ENCODE peak calls at places on chromosomes 7 and 10, in four cellular contexts. K is uterus; F is CD8-positive, alpha-beta T cell; V is coronary artery. R is an unnamed sample.

GRCh38 chr10:86661161-86662025 is 6.9 kb upstream of the LDB3 start:
- DNase-seq in V (peak; percentile 46), F (no peak), K (no peak), R (no peak)

GRCh38 chr10:27474741-27475140 is 29.4 kb upstream of the RAB18 start:
- DNase-seq in K (no peak), F (no peak), V (no peak), R (no peak)

GRCh38 chr7:32158751-32159360 is 88.6 kb upstream of the PDE1C start:
- DNase-seq in F (no peak), K (no peak), V (no peak), R (no peak)

GRCh38 chr10:31896972-31897384 is 31.7 kb downstream of the ARHGAP12 start:
- DNase-seq in K (no peak), V (no peak), F (no peak), R (no peak)

GRCh38 chr7:8442814-8443304 is 9.4 kb downstream of the NXPH1 start:
- DNase-seq in V (no peak), K (no peak), F (no peak), R (no peak)

GRCh38 chr7:30887464-30887872 is 24.2 kb upstream of the AQP1 start:
- DNase-seq in F (no peak), K (no peak), V (no peak), R (no peak)

GRCh38 chr10:105952153-105952552 is 1212.4 kb downstream of the SORCS1 start:
- DNase-seq in V (no peak), F (no peak), K (no peak), R (no peak)

GRCh38 chr7:106895246-106895864 is 30.3 kb downstream of the PIK3CG start:
- DNase-seq in K (no peak), F (no peak), V (no peak), R (peak; percentile 42)

GRCh38 chr10:111179514-111179913 is 102.7 kb downstream of the ADRA2A start:
- DNase-seq in V (no peak), K (no peak), F (no peak), R (no peak)

GRCh38 chr10:110335314-110336064 is 30.8 kb upstream of the SMNDC1 start:
- DNase-seq in K (no peak), F (no peak), V (no peak), R (no peak)

GRCh38 chr10:73871915-73872710 is 2.2 kb downstream of the CAMK2G start:
- DNase-seq in V (no peak), K (no peak), F (no peak), R (no peak)

GRCh38 chr10:110007171-110007700 is 548 bp upstream of the ADD3 start:
- DNase-seq in K (no peak), F (no peak), V (no peak), R (no peak)

GRCh38 chr7:134533288-134533771 is 6.0 kb downstream of the AKR1B10 start:
- DNase-seq in F (no peak), V (peak; percentile 36), K (no peak), R (no peak)

DNA sequence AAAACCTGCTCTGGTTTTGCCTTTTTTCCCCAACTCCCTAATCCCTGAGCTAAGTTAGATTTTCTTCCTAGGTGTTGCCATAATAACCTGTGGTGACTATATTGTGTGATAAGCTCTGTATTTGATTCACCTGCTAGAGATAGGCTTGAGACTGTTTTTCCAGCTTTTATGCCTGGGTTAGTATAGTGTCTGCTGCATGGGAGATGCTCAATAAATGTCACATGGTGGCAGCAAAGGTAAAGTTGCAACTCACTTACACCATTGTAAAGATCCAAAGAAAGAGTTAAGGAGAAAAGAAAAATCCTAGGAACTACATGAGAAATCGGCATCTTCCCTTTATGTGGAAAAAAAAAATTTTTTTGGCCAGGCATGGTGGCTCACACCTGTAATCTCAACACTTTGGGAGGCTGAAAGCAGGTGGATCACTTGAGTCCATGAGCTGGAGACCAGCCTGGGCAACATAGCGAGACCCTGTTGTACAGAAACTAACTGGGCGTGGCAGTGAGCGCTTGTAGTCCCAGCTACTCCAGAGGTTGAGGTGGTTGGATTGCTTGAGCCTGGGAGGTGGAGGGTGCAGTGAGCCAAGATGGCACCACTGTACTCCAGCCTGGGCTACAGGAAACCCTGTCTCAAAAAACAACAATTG is 3.7 kb downstream of the CCNJ start:
- DNase-seq in V (no peak), K (no peak), F (no peak), R (no peak)
- TF ChIP-seq CTCF in V (no peak), K (no peak), F (no peak), R (no peak)

GRCh38 chr7:23422904-23423303 is 47.4 kb downstream of the IGF2BP3 start:
- DNase-seq in K (no peak), V (no peak), F (no peak), R (no peak)

GRCh38 chr7:23418046-23418445 is 52.2 kb downstream of the IGF2BP3 start:
- DNase-seq in K (no peak), F (no peak), V (no peak), R (no peak)

GRCh38 chr7:23419845-23420244 is 50.4 kb downstream of the IGF2BP3 start:
- DNase-seq in V (no peak), F (no peak), K (no peak), R (no peak)

GRCh38 chr7:23419160-23419559 is 51.1 kb downstream of the IGF2BP3 start:
- DNase-seq in K (no peak), F (no peak), V (no peak), R (no peak)

GRCh38 chr7:23422384-23422783 is 47.9 kb downstream of the IGF2BP3 start:
- DNase-seq in K (no peak), V (no peak), F (no peak), R (no peak)
- TF ChIP-seq CTCF in K (no peak), V (no peak), F (no peak), R (no peak)

GRCh38 chr7:98163704-98164478 is 47.3 kb upstream of the BHLHA15 start:
- DNase-seq in K (peak; percentile 36), F (no peak), V (no peak), R (no peak)

GRCh38 chr7:98167653-98168052 is 43.6 kb upstream of the BHLHA15 start:
- DNase-seq in V (no peak), K (no peak), F (no peak), R (no peak)

GRCh38 chr7:98166668-98166970 is 44.6 kb upstream of the BHLHA15 start:
- DNase-seq in V (no peak), F (no peak), K (no peak), R (no peak)

GRCh38 chr7:98168181-98168903 is 42.9 kb upstream of the BHLHA15 start:
- DNase-seq in F (peak; percentile 56), K (peak; percentile 66), V (no peak), R (peak; percentile 34)

GRCh38 chr7:98165827-98166667 is 45.2 kb upstream of the BHLHA15 start:
- DNase-seq in F (peak; percentile 30), V (no peak), K (no peak), R (peak; percentile 44)
- TF ChIP-seq CTCF in F (peak; percentile 69), V (peak; percentile 13), K (no peak), R (no peak)

DNA sequence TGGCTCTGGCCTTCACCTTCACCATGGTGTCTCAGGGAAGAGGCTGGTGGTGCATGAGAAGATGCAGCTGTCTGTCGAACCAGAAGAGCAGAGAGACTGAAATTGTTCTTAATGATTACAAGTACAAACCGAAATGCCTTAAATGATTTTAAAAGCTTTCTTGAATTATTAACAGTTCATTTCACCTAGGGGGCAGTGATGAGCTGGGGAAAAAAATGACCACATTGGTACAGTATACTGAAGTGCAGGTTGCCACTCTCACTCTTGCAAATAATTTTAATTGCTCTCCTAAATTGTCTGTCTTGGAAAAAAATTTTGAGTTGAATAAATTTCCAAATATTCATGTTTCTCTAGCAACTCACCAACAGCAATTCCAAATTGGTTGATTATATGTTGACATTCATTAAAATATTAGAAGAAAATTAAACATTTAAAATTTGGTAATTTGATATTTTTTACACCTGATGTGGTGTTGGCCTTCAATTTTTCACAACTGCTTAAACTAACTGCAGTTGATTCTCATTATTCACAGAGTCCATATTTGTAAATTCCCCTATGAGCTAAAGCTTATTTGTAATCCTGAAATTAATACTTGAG is 692.6 kb downstream of the ZWINT start:
- DNase-seq in K (no peak), F (no peak), V (no peak), R (no peak)
- TF ChIP-seq CTCF in K (no peak), F (no peak), V (no peak), R (no peak)

DNA sequence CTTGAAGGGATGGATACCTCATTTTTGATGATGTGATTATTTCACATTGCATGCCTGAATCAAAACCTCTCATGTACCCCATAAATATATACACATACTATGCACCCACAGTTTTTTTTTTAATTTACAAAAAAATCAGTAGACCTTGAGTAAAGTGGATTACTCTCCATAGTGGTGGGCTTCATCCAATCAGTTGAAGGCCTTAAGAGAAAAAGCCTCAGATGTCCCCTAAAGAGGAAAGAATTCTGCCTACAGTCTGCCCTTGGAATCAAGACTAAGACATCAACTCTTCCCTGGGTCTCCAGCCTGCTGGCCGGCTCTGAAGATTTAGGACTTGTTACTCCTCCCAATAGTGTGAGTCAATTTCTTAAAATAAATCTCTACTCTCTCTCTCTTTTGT is 1.1 kb downstream of the AZGP1 start:
- DNase-seq in V (no peak), F (no peak), K (no peak), R (no peak)
- TF ChIP-seq CTCF in V (no peak), F (no peak), K (no peak), R (no peak)

R was measured in activated B cell treated with CpG ODN at 0.5 μM for 24 hours.